ENCODE peak calls at places on chromosomes 5 and 9, in six cellular contexts. E, D, M, A, O and P are unnamed samples.

GRCh38 chr9:16521868-16522381 is 348.5 kb downstream of the BNC2 start:
- DNase-seq in E (peak), D (peak), O (no peak), A (peak), M (peak), P (peak)

GRCh38 chr9:14372437-14373318 is 58.7 kb upstream of the NFIB start:
- DNase-seq in M (no peak), D (peak), E (peak), O (no peak), A (peak), P (no peak)

GRCh38 chr5:174831985-174832384 is 107.6 kb downstream of the MSX2 start:
- DNase-seq in A (no peak), E (no peak), M (no peak), O (no peak), D (no peak), P (no peak)

GRCh38 chr9:93709600-93710369 is 133.4 kb downstream of the PHF2 start:
- DNase-seq in M (no peak), O (no peak), E (no peak), D (no peak), A (no peak), P (no peak)

GRCh38 chr9:68749135-68749534 is 44.1 kb downstream of the PIP5K1B start:
- DNase-seq in O (no peak), E (no peak), D (no peak), A (no peak), M (no peak), P (no peak)

GRCh38 chr9:130975932-130976841 is 32.8 kb upstream of the LAMC3 start:
- DNase-seq in E (no peak), M (no peak), D (no peak), A (no peak), O (no peak), P (no peak)

GRCh38 chr5:98938459-98938858 is 9.7 kb upstream of the CHD1 start:
- DNase-seq in E (peak), O (no peak), M (no peak), A (no peak), D (no peak), P (no peak)

GRCh38 chr5:81212211-81212687 is 20.9 kb upstream of the CKMT2 start:
- DNase-seq in D (no peak), A (no peak), E (no peak), O (no peak), M (no peak), P (no peak)

GRCh38 chr9:34451545-34451944 is 6.8 kb downstream of the FAM219A start:
- DNase-seq in E (no peak), A (no peak), M (no peak), O (no peak), D (no peak), P (no peak)

GRCh38 chr5:153880094-153880493 is 158.6 kb downstream of the FAM114A2 start:
- DNase-seq in M (no peak), O (no peak), A (no peak), E (no peak), D (no peak), P (no peak)

GRCh38 chr5:2908086-2908485 is 156.6 kb upstream of the IRX2 start:
- DNase-seq in E (no peak), D (no peak), A (no peak), O (no peak), M (no peak), P (no peak)

GRCh38 chr9:37476930-37477329 is 8.8 kb upstream of the POLR1E start:
- DNase-seq in D (no peak), M (no peak), E (no peak), O (no peak), A (no peak), P (no peak)

GRCh38 chr9:36021968-36022367 is 14.7 kb upstream of the RECK start:
- DNase-seq in E (no peak), D (no peak), O (no peak), A (no peak), M (no peak), P (no peak)

GRCh38 chr9:78786794-78787193 is 489.9 kb downstream of the PSAT1 start:
- DNase-seq in E (no peak), D (no peak), M (no peak), A (no peak), O (no peak), P (no peak)

GRCh38 chr9:83479765-83480164 is 58.4 kb downstream of the FRMD3 start:
- DNase-seq in E (no peak), M (no peak), D (no peak), O (no peak), A (no peak), P (no peak)

GRCh38 chr5:150296496-150296895 is 6.2 kb downstream of the ARSI start:
- DNase-seq in O (no peak), D (no peak), A (peak), E (no peak), M (no peak), P (no peak)

GRCh38 chr5:150209020-150209635 is 19.3 kb downstream of the SLC6A7 start:
- DNase-seq in E (no peak), M (peak), O (no peak), A (no peak), D (no peak), P (peak)

GRCh38 chr9:131390990-131391389 is 2.9 kb upstream of the PRRC2B start:
- DNase-seq in E (no peak), A (no peak), O (no peak), M (no peak), D (no peak), P (no peak)

GRCh38 chr9:33159058-33159759 is 7.9 kb downstream of the B4GALT1 start:
- DNase-seq in E (peak), A (peak), O (peak), M (peak), D (peak), P (peak)

GRCh38 chr5:178296066-178296465 is 63.5 kb upstream of the PHYKPL start:
- DNase-seq in O (peak), M (no peak), A (peak), D (peak), E (peak), P (no peak)

GRCh38 chr5:104400941-104401340 is 838.4 kb upstream of the NUDT12 start:
- DNase-seq in E (no peak), M (no peak), D (no peak), A (no peak), O (no peak), P (no peak)

GRCh38 chr5:161431963-161432362 is 114.6 kb downstream of the GABRB2 start:
- DNase-seq in O (no peak), A (no peak), D (no peak), E (no peak), M (no peak), P (no peak)

GRCh38 chr5:171316258-171317121 is 7.4 kb downstream of the TLX3 start:
- DNase-seq in E (no peak), D (no peak), A (no peak), M (no peak), O (no peak), P (no peak)

GRCh38 chr9:84293001-84293798 is 47.4 kb downstream of the SLC28A3 start:
- DNase-seq in M (no peak), E (no peak), O (no peak), A (no peak), D (no peak), P (peak)

GRCh38 chr9:129676970-129677369 is 11.5 kb downstream of the PRRX2 start:
- DNase-seq in E (no peak), M (no peak), A (no peak), D (peak), O (no peak), P (no peak)

GRCh38 chr5:82628364-82628910 is 350.3 kb upstream of the RPS23 start:
- DNase-seq in O (no peak), A (no peak), E (no peak), D (no peak), M (no peak), P (no peak)

GRCh38 chr9:76472925-76473324 is 13.9 kb downstream of the GCNT1 start:
- DNase-seq in A (no peak), O (no peak), E (no peak), D (no peak), M (no peak), P (no peak)

GRCh38 chr5:89200899-89201298 is 317.9 kb upstream of the MEF2C start:
- DNase-seq in A (no peak), E (no peak), D (no peak), O (no peak), M (no peak), P (no peak)

GRCh38 chr5:90807483-90807882 is 248.9 kb downstream of the ADGRV1 start:
- DNase-seq in M (no peak), D (no peak), O (no peak), E (peak), A (no peak), P (no peak)

GRCh38 chr9:23571414-23572104 is 254.5 kb downstream of the ELAVL2 start:
- DNase-seq in D (no peak), E (no peak), O (no peak), A (no peak), M (no peak), P (no peak)

GRCh38 chr5:132224721-132225120 is 2.9 kb downstream of the P4HA2 start:
- DNase-seq in A (peak), D (no peak), M (peak), E (peak), O (no peak), P (no peak)

GRCh38 chr9:124018731-124019697 is 7.4 kb downstream of the LHX2 start:
- DNase-seq in D (no peak), E (no peak), A (no peak), M (no peak), O (no peak), P (no peak)

GRCh38 chr5:77322406-77322805 is 111.9 kb downstream of the PDE8B start:
- DNase-seq in E (no peak), A (no peak), O (no peak), M (no peak), D (no peak), P (no peak)

GRCh38 chr5:14365831-14366435 is 215.7 kb upstream of the OTULINL start:
- DNase-seq in M (no peak), D (no peak), A (no peak), E (no peak), O (no peak), P (no peak)

GRCh38 chr9:120439147-120439546 is 140.8 kb downstream of the CDK5RAP2 start:
- DNase-seq in D (no peak), E (no peak), A (no peak), O (no peak), M (no peak), P (peak)

GRCh38 chr9:137069508-137070071 is 767 bp downstream of the SAPCD2 start:
- DNase-seq in O (no peak), E (no peak), A (no peak), D (peak), M (no peak), P (no peak)
- H3K4me3 ChIP-seq in O (no peak), E (no peak), A (no peak), D (no peak), M (no peak), P (peak)

GRCh38 chr9:136314056-136314416 is 10.1 kb upstream of the CCDC187 start:
- DNase-seq in E (no peak), D (no peak), M (no peak), O (no peak), A (no peak), P (no peak)

GRCh38 chr9:136313111-136314055 is 9.5 kb upstream of the CCDC187 start:
- DNase-seq in O (no peak), E (no peak), D (no peak), A (no peak), M (no peak), P (no peak)

GRCh38 chr9:136311037-136311432 is 7.1 kb upstream of the CCDC187 start:
- DNase-seq in M (no peak), E (no peak), D (no peak), O (no peak), A (no peak), P (no peak)

GRCh38 chr9:136311433-136312375 is 7.8 kb upstream of the CCDC187 start:
- DNase-seq in E (no peak), O (no peak), M (no peak), D (no peak), A (no peak), P (peak)

DNA sequence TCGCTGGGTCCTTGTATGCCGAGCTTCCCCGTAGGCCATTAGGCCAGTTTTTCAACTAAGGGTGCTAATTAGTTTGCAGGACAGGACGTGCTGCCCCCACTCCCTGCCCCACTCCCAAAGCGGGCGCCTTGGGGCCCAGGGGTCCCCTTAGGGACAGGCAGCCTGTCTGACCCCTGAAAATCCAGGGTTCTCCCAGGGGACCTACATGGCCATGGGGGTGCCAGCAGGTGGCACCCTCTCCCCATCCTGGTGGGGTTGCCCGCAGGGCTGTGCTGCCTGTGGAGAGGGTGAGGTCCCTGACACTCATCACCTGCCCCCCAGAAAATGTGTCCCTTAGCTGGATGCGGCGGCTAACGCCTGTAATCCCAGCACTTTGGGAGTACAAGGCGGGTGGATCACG is 8.5 kb upstream of the CCDC187 start:
- DNase-seq in A (no peak), O (no peak), E (no peak), M (no peak), D (no peak), P (peak)
- TF ChIP-seq CTCF in A (peak), O (peak), E (peak), M (peak), D (peak), P (peak)

GRCh38 chr9:95043826-95044225 is 273.7 kb downstream of the FANCC start:
- DNase-seq in D (no peak), M (no peak), A (no peak), E (no peak), O (no peak), P (no peak)

GRCh38 chr9:95048225-95049087 is 269.1 kb downstream of the FANCC start:
- DNase-seq in E (peak), M (peak), O (peak), A (no peak), D (peak), P (peak)

GRCh38 chr9:95044731-95045508 is 272.6 kb downstream of the FANCC start:
- DNase-seq in D (peak), M (no peak), O (no peak), E (no peak), A (no peak), P (no peak)

GRCh38 chr9:95047452-95048224 is 269.9 kb downstream of the FANCC start:
- DNase-seq in A (no peak), O (no peak), E (no peak), M (no peak), D (no peak), P (no peak)

DNA sequence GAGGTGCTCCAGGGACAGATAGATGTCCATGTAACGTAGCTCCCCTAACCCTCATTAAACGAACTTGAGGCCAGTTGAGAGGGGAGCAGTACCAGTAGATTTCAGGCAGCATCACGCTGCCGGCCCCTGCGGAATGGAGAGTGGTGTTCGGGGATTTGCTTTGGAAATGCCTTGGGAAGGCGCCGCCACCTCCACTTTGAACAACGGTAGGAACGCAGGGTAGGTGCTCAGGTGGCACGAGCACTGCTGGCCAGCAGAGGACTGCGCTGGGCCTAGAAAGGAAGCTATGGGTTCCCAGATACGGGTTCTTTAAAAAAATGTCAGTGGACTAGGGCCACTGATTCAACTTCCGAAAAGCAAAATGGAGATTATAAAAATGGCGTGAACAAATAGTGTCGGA is 271.8 kb downstream of the FANCC start:
- DNase-seq in D (no peak), O (no peak), M (no peak), A (no peak), E (no peak), P (no peak)
- H3K4me3 ChIP-seq in D (peak), O (no peak), M (no peak), A (peak), E (no peak), P (no peak)

GRCh38 chr5:79333852-79334557 is 98.1 kb downstream of the JMY start:
- DNase-seq in M (no peak), A (no peak), E (no peak), O (no peak), D (no peak), P (no peak)
- TF ChIP-seq CTCF in M (no peak), A (no peak), E (no peak), O (no peak), D (no peak), P (no peak)